ENCODE peak calls at places on chromosome 17, in four cellular contexts. E is IMR-90, V is A549, H is GM12878. R is an unnamed sample.

GRCh38 chr17:15966879-15967248 is 21.9 kb downstream of the ADORA2B start:
- DNase-seq in E (no peak), V (no peak), H (no peak), R (no peak)

GRCh38 chr17:55690105-55690508 is 32.6 kb downstream of the TMEM100 start:
- DNase-seq in E (no peak), V (no peak), H (no peak), R (no peak)

GRCh38 chr17:47969975-47970724 is 763 bp upstream of the CDK5RAP3 start:
- DNase-seq in E (no peak), V (no peak), H (no peak), R (no peak)

GRCh38 chr17:53472586-53472985 is 350.1 kb upstream of the KIF2B start:
- DNase-seq in E (no peak), V (no peak), H (no peak), R (no peak)

GRCh38 chr17:74987909-74988711 is 678 bp downstream of the CDR2L start:
- DNase-seq in E (peak; percentile 76), V (peak; percentile 74), H (no peak), R (peak; percentile 78)

GRCh38 chr17:78357177-78357586 is 2.7 kb downstream of the SOCS3 start:
- DNase-seq in E (peak; percentile 80), V (peak; percentile 55), H (no peak), R (no peak)

GRCh38 chr17:14201595-14201994 is 35.1 kb downstream of the CDRT15 start:
- DNase-seq in E (no peak), V (no peak), H (no peak), R (no peak)

GRCh38 chr17:16933317-16934132 is 38.4 kb downstream of the TNFRSF13B start:
- DNase-seq in E (no peak), V (no peak), H (no peak), R (no peak)

GRCh38 chr17:75262112-75262606 is 480 bp downstream of the MRPS7 start:
- DNase-seq in E (no peak), V (no peak), H (no peak), R (peak; percentile 41)

GRCh38 chr17:4968916-4969550 is 1.4 kb upstream of the SPAG7 start:
- DNase-seq in E (peak; percentile 95), V (peak; percentile 49), H (no peak), R (no peak)

GRCh38 chr17:40372031-40372430 is 7.5 kb upstream of the GJD3 start:
- DNase-seq in E (no peak), V (no peak), H (no peak), R (no peak)

GRCh38 chr17:80957461-80957941 is 34.1 kb upstream of the CHMP6 start:
- DNase-seq in E (no peak), V (no peak), H (no peak), R (no peak)

GRCh38 chr17:12631076-12631475 is 34.6 kb upstream of the MYOCD start:
- DNase-seq in E (peak; percentile 43), V (no peak), H (no peak), R (no peak)

GRCh38 chr17:44363613-44364159 is at the start of gene FAM171A2:
- DNase-seq in E (peak; percentile 41), V (peak; percentile 66), H (no peak), R (peak; percentile 87)

GRCh38 chr17:51260960-51261958 is 913 bp downstream of the UTP18 start:
- DNase-seq in E (no peak), V (no peak), H (no peak), R (peak; percentile 78)

GRCh38 chr17:11628831-11629230 is 30.6 kb downstream of the DNAH9 start:
- DNase-seq in E (no peak), V (no peak), H (no peak), R (no peak)

GRCh38 chr17:19285218-19285900 is 48.2 kb downstream of the EPN2 start:
- DNase-seq in E (no peak), V (no peak), H (no peak), R (no peak)

GRCh38 chr17:33580215-33580614 is 287.1 kb upstream of the ASIC2 start:
- DNase-seq in E (no peak), V (no peak), H (no peak), R (no peak)

GRCh38 chr17:77872199-77872598 is 86.3 kb upstream of the TNRC6C start:
- DNase-seq in E (no peak), V (no peak), H (no peak), R (no peak)

GRCh38 chr17:6910987-6911603 is 79.6 kb upstream of the TEKT1 start:
- DNase-seq in E (peak; percentile 57), V (peak; percentile 60), H (no peak), R (peak; percentile 46)

GRCh38 chr17:8383143-8383974 is at the start of gene RPL26:
- DNase-seq in E (peak; percentile 98), V (peak; percentile 99), H (peak; percentile 95), R (peak; percentile 96)

GRCh38 chr17:39612935-39613465 is 5.3 kb upstream of the NEUROD2 start:
- DNase-seq in E (no peak), V (no peak), H (no peak), R (no peak)

GRCh38 chr17:78935419-78936323 is 10.5 kb upstream of the TIMP2 start:
- DNase-seq in E (peak; percentile 99), V (peak; percentile 82), H (no peak), R (no peak)

GRCh38 chr17:46772013-46772878 is 46.2 kb downstream of the WNT3 start:
- DNase-seq in E (no peak), V (peak; percentile 67), H (no peak), R (no peak)

GRCh38 chr17:83100853-83101391 is 21.5 kb downstream of the METRNL start:
- DNase-seq in E (no peak), V (no peak), H (no peak), R (no peak)

GRCh38 chr17:67124469-67125148 is 80.3 kb downstream of the CACNG1 start:
- DNase-seq in E (no peak), V (no peak), H (no peak), R (no peak)

DNA sequence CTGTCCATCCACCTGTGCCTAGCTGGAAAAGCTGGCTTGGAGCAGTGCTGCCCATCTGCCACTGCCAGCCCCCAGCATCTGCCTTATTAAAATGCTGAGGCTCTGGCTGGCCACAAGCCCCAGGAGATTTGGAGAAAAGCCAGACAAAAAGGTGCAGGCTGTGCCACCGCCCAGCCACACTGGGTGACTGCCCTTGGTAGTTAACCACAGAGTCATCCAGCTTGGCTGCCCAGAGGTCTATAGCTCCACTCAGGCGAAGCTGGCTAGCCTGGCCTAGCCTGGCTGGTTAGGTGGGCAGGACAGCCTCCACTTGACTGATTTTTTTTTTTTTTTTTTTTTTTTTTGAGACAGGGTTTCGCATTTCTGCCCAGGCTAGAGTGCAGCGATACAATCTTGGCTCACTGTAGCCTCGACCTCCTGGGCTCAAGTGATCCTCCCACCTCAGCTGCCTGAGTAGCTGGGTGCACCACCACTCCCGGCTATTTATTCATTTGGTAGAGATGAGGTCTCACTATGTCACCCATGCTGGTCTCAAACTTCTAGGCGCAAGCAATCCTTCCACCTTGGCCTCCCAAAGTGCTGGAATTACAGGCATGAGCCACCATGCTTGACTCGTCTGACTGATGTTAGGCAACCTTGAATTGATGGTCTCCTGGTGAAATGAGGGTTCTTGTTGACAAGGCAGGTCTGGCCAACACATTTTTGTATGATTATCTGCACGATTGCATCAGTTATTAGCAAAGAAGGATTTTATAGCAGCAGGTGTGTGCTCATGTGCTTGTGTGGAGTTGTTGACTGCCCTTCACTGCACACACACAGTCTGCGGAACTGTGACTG is 103.8 kb downstream of the RAB11FIP4 start:
- DNase-seq in E (no peak), V (no peak), H (no peak), R (no peak)
- TF ChIP-seq ELK1 in E (no peak), V (no peak), H (no peak), R (no peak)

GRCh38 chr17:58119491-58119890 is 28.7 kb upstream of the OR4D1 start:
- DNase-seq in E (no peak), V (no peak), H (no peak), R (no peak)

GRCh38 chr17:58117382-58117781 is 30.8 kb upstream of the OR4D1 start:
- DNase-seq in E (no peak), V (no peak), H (no peak), R (no peak)

GRCh38 chr17:58127846-58128245 is 20.3 kb upstream of the OR4D1 start:
- DNase-seq in E (no peak), V (no peak), H (no peak), R (no peak)

GRCh38 chr17:58120195-58120822 is 27.9 kb upstream of the OR4D1 start:
- DNase-seq in E (peak; percentile 66), V (peak; percentile 65), H (no peak), R (peak; percentile 34)

GRCh38 chr17:58121925-58122324 is 26.3 kb upstream of the OR4D1 start:
- DNase-seq in E (peak; percentile 22), V (peak; percentile 76), H (no peak), R (peak; percentile 39)
- TF ChIP-seq ELK1 in E (no peak), V (no peak), H (no peak), R (no peak)

DNA sequence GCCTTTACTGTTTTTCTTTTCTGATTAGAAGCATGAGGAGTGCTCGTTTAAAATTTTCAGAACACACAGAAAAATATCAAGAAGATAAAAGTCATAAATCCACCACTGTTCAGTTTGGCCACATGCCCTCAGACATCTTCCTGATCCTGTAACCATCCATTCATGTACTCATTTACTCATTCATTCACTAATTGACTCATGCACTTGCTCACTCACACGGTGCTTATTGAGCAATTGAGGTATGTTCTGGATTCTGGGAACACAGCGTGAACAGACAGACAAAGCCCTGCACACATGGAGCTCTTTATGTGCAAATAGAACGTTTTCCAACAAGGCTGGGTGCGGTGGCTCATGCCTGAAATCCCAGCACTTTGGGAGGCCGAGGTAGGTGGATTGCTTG is 10.1 kb upstream of the NATD1 start:
- DNase-seq in E (peak; percentile 67), V (no peak), H (no peak), R (no peak)
- TF ChIP-seq ELK1 in E (no peak), V (no peak), H (no peak), R (no peak)

GRCh38 chr17:740240-741055 is 8.1 kb downstream of the TLCD3A start:
- DNase-seq in E (no peak), V (no peak), H (peak; percentile 66), R (no peak)
- TF ChIP-seq ELK1 in E (no peak), V (no peak), H (peak; percentile 27), R (no peak)

GRCh38 chr17:1224330-1224729 is 44.5 kb upstream of the ABR start:
- DNase-seq in E (no peak), V (no peak), H (no peak), R (no peak)
- TF ChIP-seq ELK1 in E (no peak), V (no peak), H (no peak), R (no peak)